ENCODE peak calls at places on chromosomes 2 and 18, in five cellular contexts. V, S, U, P and W are unnamed samples.

GRCh38 chr2:241773511-241774418 is 2.9 kb upstream of the GAL3ST2 start:
- DNase-seq in S (no peak), V (no peak), U (no peak), P (no peak), W (no peak)

GRCh38 chr2:50611261-50612020 is 420.5 kb downstream of the NRXN1 start:
- DNase-seq in V (no peak), U (no peak), S (no peak), P (no peak), W (no peak)

GRCh38 chr2:223122706-223123265 is 70.8 kb downstream of the KCNE4 start:
- DNase-seq in U (no peak), V (no peak), S (no peak), P (no peak), W (no peak)

GRCh38 chr2:120736202-120736954 is 710 bp downstream of the GLI2 start:
- DNase-seq in P (peak; percentile 91), U (no peak), S (no peak), V (no peak), W (peak; percentile 86)

GRCh38 chr18:55001625-55002024 is 42.4 kb upstream of the CCDC68 start:
- DNase-seq in S (no peak), V (peak; percentile 22), U (peak; percentile 78), P (no peak), W (peak; percentile 17)

GRCh38 chr2:52861606-52862005 is 906.0 kb upstream of the CHAC2 start:
- DNase-seq in U (no peak), P (no peak), V (no peak), S (no peak), W (no peak)

GRCh38 chr2:71190959-71191943 is 35.7 kb downstream of the PAIP2B start:
- DNase-seq in V (no peak), U (peak; percentile 43), S (no peak), P (no peak), W (no peak)

GRCh38 chr2:165864353-165864752 is 70.3 kb upstream of the GALNT3 start:
- DNase-seq in V (no peak), S (no peak), P (peak; percentile 71), U (no peak), W (peak; percentile 11)

GRCh38 chr2:229344151-229344551 is 73.1 kb upstream of the PID1 start:
- DNase-seq in S (no peak), U (peak; percentile 80), V (no peak), P (no peak), W (no peak)

GRCh38 chr18:3666526-3667254 is 216.7 kb downstream of the TGIF1 start:
- DNase-seq in P (no peak), U (no peak), S (no peak), V (no peak), W (no peak)

GRCh38 chr18:48649231-48649630 is 110.4 kb downstream of the CTIF start:
- DNase-seq in S (no peak), V (no peak), P (peak; percentile 59), U (no peak), W (no peak)

GRCh38 chr2:1499033-1499795 is 86.0 kb downstream of the TPO start:
- DNase-seq in V (no peak), P (no peak), S (no peak), U (no peak), W (no peak)

GRCh38 chr2:28661589-28662001 is 90.0 kb upstream of the PPP1CB start:
- DNase-seq in U (peak; percentile 84), P (no peak), S (no peak), V (no peak), W (no peak)

GRCh38 chr18:51405683-51406477 is 208.4 kb upstream of the MEX3C start:
- DNase-seq in U (no peak), V (no peak), S (no peak), P (no peak), W (no peak)

GRCh38 chr2:50346104-50346503 is 685.8 kb downstream of the NRXN1 start:
- DNase-seq in U (no peak), P (peak; percentile 79), V (no peak), S (no peak), W (no peak)

GRCh38 chr18:23276456-23276855 is 141.2 kb downstream of the CABLES1 start:
- DNase-seq in U (no peak), V (no peak), P (no peak), S (no peak), W (no peak)

GRCh38 chr2:163752252-163752651 is 16.4 kb upstream of the FIGN start:
- DNase-seq in S (no peak), V (no peak), P (no peak), U (peak; percentile 59), W (no peak)

GRCh38 chr2:171018522-171018921 is 89.5 kb downstream of the GORASP2 start:
- DNase-seq in V (no peak), U (no peak), S (no peak), P (no peak), W (no peak)

GRCh38 chr2:203683932-203684556 is 22.4 kb upstream of the CD28 start:
- DNase-seq in P (no peak), S (no peak), U (peak; percentile 61), V (no peak), W (no peak)

GRCh38 chr2:7672027-7672684 is 754.9 kb downstream of the RNF144A start:
- DNase-seq in V (peak; percentile 38), S (peak; percentile 43), P (peak; percentile 83), U (peak; percentile 88), W (no peak)

GRCh38 chr2:9769171-9770005 is 73.9 kb upstream of the TAF1B start:
- DNase-seq in U (no peak), V (no peak), P (peak; percentile 67), S (no peak), W (peak; percentile 45)

GRCh38 chr2:26693287-26693849 is 846 bp downstream of the KCNK3 start:
- DNase-seq in P (peak; percentile 37), S (no peak), U (no peak), V (no peak), W (no peak)

GRCh38 chr2:234955091-234955511 is 3.3 kb downstream of the SH3BP4 start:
- DNase-seq in P (peak; percentile 50), S (no peak), U (no peak), V (no peak), W (no peak)
- H3K4me1 ChIP-seq in P (peaks cover 77% of the 10 kb centered on the region), S (no peaks in the 10 kb centered on the region), U (peaks cover 42% of the 10 kb centered on the region), V (peaks cover 65% of the 10 kb centered on the region), W (peaks cover 36% of the 10 kb centered on the region)

DNA sequence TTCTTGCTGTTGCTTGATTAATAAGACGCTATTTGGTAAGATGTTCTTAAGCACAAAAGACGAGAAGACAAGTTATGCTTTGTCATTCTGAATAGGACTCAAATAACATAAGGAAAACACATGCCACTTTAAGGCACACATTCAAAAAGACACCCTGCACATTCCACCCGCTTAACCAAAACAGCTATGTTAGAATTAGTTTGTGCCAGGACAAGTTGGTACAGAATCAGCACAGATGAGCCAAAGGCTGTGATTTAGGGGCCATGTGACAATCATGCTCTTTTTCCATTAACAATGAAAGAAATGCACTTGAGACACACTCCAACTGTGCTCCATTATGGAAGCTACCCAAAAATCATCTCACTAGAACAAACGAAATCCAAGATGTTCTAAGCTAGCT is 3.4 kb downstream of the STARD7 start:
- DNase-seq in P (no peak), S (no peak), V (no peak), U (no peak), W (peak; percentile 36)
- H3K4me3 ChIP-seq in P (peak overlapping the region; percentile 4), S (no peak overlapping the region), V (no peak overlapping the region), U (peak overlapping the region; percentile 75), W (peak overlapping the region; percentile 1)

GRCh38 chr2:12755384-12755783 is 38.6 kb downstream of the TRIB2 start:
- DNase-seq in V (no peak), S (no peak), U (no peak), P (no peak), W (no peak)
- H3K4me1 ChIP-seq in V (no peaks in the 10 kb centered on the region), S (no peaks in the 10 kb centered on the region), U (peaks cover 12% of the 10 kb centered on the region), P (peaks cover 6% of the 10 kb centered on the region), W (no peaks in the 10 kb centered on the region)

GRCh38 chr2:44364604-44365003 is 2.9 kb downstream of the CAMKMT start:
- DNase-seq in U (no peak), P (no peak), V (no peak), S (no peak), W (no peak)
- H3K4me3 ChIP-seq in U (no peak overlapping the region), P (no peak overlapping the region), V (no peak overlapping the region), S (no peak overlapping the region), W (no peak overlapping the region)